ENCODE peak calls at places on chromosome 18, in five cellular contexts. One of them, this sample, is unnamed.

GRCh38 chr18:26655614-26656400 is 107.5 kb upstream of the KCTD1 start:
- DNase-seq in esophagus squamous epithelium: no peak
- DNase-seq in naive thymus-derived CD4-positive, alpha-beta T cell: no peak
- DNase-seq in uterus: peak
- DNase-seq in breast epithelium: peak
- DNase-seq in this sample: peak

GRCh38 chr18:2846241-2846637 is 567 bp upstream of the EMILIN2 start:
- DNase-seq in esophagus squamous epithelium: no peak
- DNase-seq in naive thymus-derived CD4-positive, alpha-beta T cell: no peak
- DNase-seq in uterus: no peak
- DNase-seq in breast epithelium: no peak
- DNase-seq in this sample: peak

GRCh38 chr18:62281684-62282083 is 43.4 kb upstream of the TNFRSF11A start:
- DNase-seq in esophagus squamous epithelium: no peak
- DNase-seq in naive thymus-derived CD4-positive, alpha-beta T cell: no peak
- DNase-seq in uterus: no peak
- DNase-seq in breast epithelium: no peak
- DNase-seq in this sample: peak

GRCh38 chr18:57959278-57959677 is 84.7 kb upstream of the NEDD4L start:
- DNase-seq in esophagus squamous epithelium: no peak
- DNase-seq in naive thymus-derived CD4-positive, alpha-beta T cell: no peak
- DNase-seq in uterus: no peak
- DNase-seq in breast epithelium: no peak
- DNase-seq in this sample: peak

GRCh38 chr18:46294751-46295150 is 190.6 kb downstream of the HAUS1 start:
- DNase-seq in esophagus squamous epithelium: no peak
- DNase-seq in naive thymus-derived CD4-positive, alpha-beta T cell: no peak
- DNase-seq in uterus: no peak
- DNase-seq in breast epithelium: no peak
- DNase-seq in this sample: no peak

GRCh38 chr18:38695559-38696270 is 1130.1 kb upstream of the CELF4 start:
- DNase-seq in esophagus squamous epithelium: no peak
- DNase-seq in naive thymus-derived CD4-positive, alpha-beta T cell: no peak
- DNase-seq in uterus: no peak
- DNase-seq in breast epithelium: no peak
- DNase-seq in this sample: peak

GRCh38 chr18:48442761-48443160 is 33.6 kb upstream of the ZBTB7C start:
- DNase-seq in esophagus squamous epithelium: no peak
- DNase-seq in naive thymus-derived CD4-positive, alpha-beta T cell: no peak
- DNase-seq in uterus: no peak
- DNase-seq in breast epithelium: no peak
- DNase-seq in this sample: no peak

GRCh38 chr18:46310675-46311345 is 206.6 kb downstream of the HAUS1 start:
- DNase-seq in esophagus squamous epithelium: no peak
- DNase-seq in naive thymus-derived CD4-positive, alpha-beta T cell: no peak
- DNase-seq in uterus: no peak
- DNase-seq in breast epithelium: no peak
- DNase-seq in this sample: no peak

GRCh38 chr18:36745219-36745975 is 83.4 kb downstream of the TPGS2 start:
- DNase-seq in esophagus squamous epithelium: no peak
- DNase-seq in naive thymus-derived CD4-positive, alpha-beta T cell: no peak
- DNase-seq in uterus: no peak
- DNase-seq in breast epithelium: no peak
- DNase-seq in this sample: no peak

GRCh38 chr18:28690836-28691835 is 514.2 kb upstream of the CDH2 start:
- DNase-seq in esophagus squamous epithelium: no peak
- DNase-seq in naive thymus-derived CD4-positive, alpha-beta T cell: no peak
- DNase-seq in uterus: no peak
- DNase-seq in breast epithelium: no peak
- DNase-seq in this sample: no peak

GRCh38 chr18:48308027-48308635 is 101.1 kb downstream of the ZBTB7C start:
- DNase-seq in esophagus squamous epithelium: no peak
- DNase-seq in naive thymus-derived CD4-positive, alpha-beta T cell: no peak
- DNase-seq in uterus: no peak
- DNase-seq in breast epithelium: no peak
- DNase-seq in this sample: no peak

GRCh38 chr18:39558658-39559057 is 1993.1 kb upstream of the CELF4 start:
- DNase-seq in esophagus squamous epithelium: no peak
- DNase-seq in naive thymus-derived CD4-positive, alpha-beta T cell: no peak
- DNase-seq in uterus: no peak
- DNase-seq in breast epithelium: no peak
- DNase-seq in this sample: peak

GRCh38 chr18:34624551-34624950 is 85.5 kb upstream of the DTNA start:
- DNase-seq in esophagus squamous epithelium: no peak
- DNase-seq in naive thymus-derived CD4-positive, alpha-beta T cell: no peak
- DNase-seq in uterus: no peak
- DNase-seq in breast epithelium: no peak
- DNase-seq in this sample: no peak

GRCh38 chr18:75643083-75643482 is 215.6 kb upstream of the SMIM21 start:
- DNase-seq in esophagus squamous epithelium: no peak
- DNase-seq in naive thymus-derived CD4-positive, alpha-beta T cell: no peak
- DNase-seq in uterus: no peak
- DNase-seq in breast epithelium: no peak
- DNase-seq in this sample: no peak

GRCh38 chr18:46759885-46760284 is 3.0 kb upstream of the ST8SIA5 start:
- DNase-seq in esophagus squamous epithelium: no peak
- DNase-seq in naive thymus-derived CD4-positive, alpha-beta T cell: no peak
- DNase-seq in uterus: no peak
- DNase-seq in breast epithelium: no peak
- DNase-seq in this sample: no peak

GRCh38 chr18:54684786-54685185 is 93.7 kb downstream of the DYNAP start:
- DNase-seq in esophagus squamous epithelium: no peak
- DNase-seq in naive thymus-derived CD4-positive, alpha-beta T cell: no peak
- DNase-seq in uterus: no peak
- DNase-seq in breast epithelium: no peak
- DNase-seq in this sample: peak

GRCh38 chr18:3186678-3187658 is 32.8 kb downstream of the MYOM1 start:
- DNase-seq in esophagus squamous epithelium: no peak
- DNase-seq in naive thymus-derived CD4-positive, alpha-beta T cell: no peak
- DNase-seq in uterus: no peak
- DNase-seq in breast epithelium: no peak
- DNase-seq in this sample: no peak

GRCh38 chr18:11948852-11949523 is 32.3 kb upstream of the IMPA2 start:
- DNase-seq in esophagus squamous epithelium: no peak
- DNase-seq in naive thymus-derived CD4-positive, alpha-beta T cell: no peak
- DNase-seq in uterus: no peak
- DNase-seq in breast epithelium: no peak
- DNase-seq in this sample: peak

GRCh38 chr18:79680100-79680879 is 687 bp downstream of the CTDP1 start:
- DNase-seq in esophagus squamous epithelium: no peak
- DNase-seq in naive thymus-derived CD4-positive, alpha-beta T cell: no peak
- DNase-seq in uterus: no peak
- DNase-seq in breast epithelium: no peak
- DNase-seq in this sample: peak

GRCh38 chr18:57930476-57930875 is 113.5 kb upstream of the NEDD4L start:
- DNase-seq in esophagus squamous epithelium: no peak
- DNase-seq in naive thymus-derived CD4-positive, alpha-beta T cell: no peak
- DNase-seq in uterus: no peak
- DNase-seq in breast epithelium: no peak
- DNase-seq in this sample: no peak

GRCh38 chr18:57523171-57523956 is 63.1 kb downstream of the FECH start:
- DNase-seq in esophagus squamous epithelium: no peak
- DNase-seq in naive thymus-derived CD4-positive, alpha-beta T cell: no peak
- DNase-seq in uterus: no peak
- DNase-seq in breast epithelium: no peak
- DNase-seq in this sample: no peak

GRCh38 chr18:57581301-57581934 is 5.1 kb downstream of the FECH start:
- DNase-seq in esophagus squamous epithelium: no peak
- DNase-seq in naive thymus-derived CD4-positive, alpha-beta T cell: no peak
- DNase-seq in uterus: no peak
- DNase-seq in breast epithelium: no peak
- DNase-seq in this sample: no peak

GRCh38 chr18:72375628-72376027 is 168.5 kb downstream of the CBLN2 start:
- DNase-seq in esophagus squamous epithelium: no peak
- DNase-seq in naive thymus-derived CD4-positive, alpha-beta T cell: no peak
- DNase-seq in uterus: no peak
- DNase-seq in breast epithelium: no peak
- DNase-seq in this sample: peak

GRCh38 chr18:73717570-73717969 is 430.1 kb downstream of the FBXO15 start:
- DNase-seq in esophagus squamous epithelium: no peak
- DNase-seq in naive thymus-derived CD4-positive, alpha-beta T cell: no peak
- DNase-seq in uterus: no peak
- DNase-seq in breast epithelium: no peak
- DNase-seq in this sample: peak

GRCh38 chr18:75784413-75784812 is 356.9 kb upstream of the SMIM21 start:
- DNase-seq in esophagus squamous epithelium: no peak
- DNase-seq in naive thymus-derived CD4-positive, alpha-beta T cell: no peak
- DNase-seq in uterus: no peak
- DNase-seq in breast epithelium: no peak
- DNase-seq in this sample: no peak

GRCh38 chr18:55321268-55322175 is 266.5 kb downstream of the TCF4 start:
- DNase-seq in esophagus squamous epithelium: peak
- DNase-seq in naive thymus-derived CD4-positive, alpha-beta T cell: peak
- DNase-seq in uterus: peak
- DNase-seq in breast epithelium: peak
- DNase-seq in this sample: peak

GRCh38 chr18:78677483-78678317 is 301.9 kb upstream of the SALL3 start:
- DNase-seq in esophagus squamous epithelium: no peak
- DNase-seq in naive thymus-derived CD4-positive, alpha-beta T cell: no peak
- DNase-seq in uterus: no peak
- DNase-seq in breast epithelium: peak
- DNase-seq in this sample: no peak
- H3K4me3 ChIP-seq in esophagus squamous epithelium: no peak
- H3K4me3 ChIP-seq in naive thymus-derived CD4-positive, alpha-beta T cell: no peak
- H3K4me3 ChIP-seq in uterus: no peak
- H3K4me3 ChIP-seq in breast epithelium: no peak
- H3K4me3 ChIP-seq in this sample: no peak

GRCh38 chr18:70243545-70243944 is 38.1 kb upstream of the RTTN start:
- DNase-seq in esophagus squamous epithelium: no peak
- DNase-seq in naive thymus-derived CD4-positive, alpha-beta T cell: no peak
- DNase-seq in uterus: no peak
- DNase-seq in breast epithelium: no peak
- DNase-seq in this sample: no peak

GRCh38 chr18:70250781-70251180 is 38.1 kb upstream of the SOCS6 start:
- DNase-seq in esophagus squamous epithelium: no peak
- DNase-seq in naive thymus-derived CD4-positive, alpha-beta T cell: no peak
- DNase-seq in uterus: no peak
- DNase-seq in breast epithelium: no peak
- DNase-seq in this sample: no peak

GRCh38 chr18:70249118-70249517 is 39.7 kb upstream of the SOCS6 start:
- DNase-seq in esophagus squamous epithelium: no peak
- DNase-seq in naive thymus-derived CD4-positive, alpha-beta T cell: no peak
- DNase-seq in uterus: no peak
- DNase-seq in breast epithelium: no peak
- DNase-seq in this sample: peak

GRCh38 chr18:70243131-70243530 is 37.6 kb upstream of the RTTN start:
- DNase-seq in esophagus squamous epithelium: no peak
- DNase-seq in naive thymus-derived CD4-positive, alpha-beta T cell: no peak
- DNase-seq in uterus: no peak
- DNase-seq in breast epithelium: no peak
- DNase-seq in this sample: peak

DNA sequence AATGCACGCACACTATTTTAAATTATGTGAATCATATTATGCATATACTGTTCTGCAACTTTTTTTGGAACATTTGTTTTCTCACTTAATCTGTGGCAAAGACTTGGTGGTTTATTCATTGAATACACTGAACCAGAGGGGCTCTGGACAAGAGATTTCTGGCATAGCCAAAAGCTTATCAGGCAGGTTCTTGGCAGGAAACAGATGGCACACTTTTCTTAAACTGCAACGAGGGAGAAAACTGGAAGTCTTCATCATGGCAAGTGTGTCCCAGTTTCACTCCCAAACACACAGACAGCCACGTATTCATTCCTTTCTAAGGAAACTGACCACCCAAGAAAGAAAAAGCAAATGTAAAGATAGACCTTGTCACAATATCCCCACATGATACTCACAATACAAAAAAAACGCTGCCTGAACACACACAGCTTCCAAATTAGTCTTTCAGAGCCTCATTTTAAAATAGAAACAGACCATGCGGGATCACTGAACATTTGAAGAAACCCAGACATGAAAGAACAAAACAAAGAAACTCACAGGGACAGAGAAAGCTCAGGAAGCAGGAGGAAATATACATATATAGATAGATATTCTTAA is 40.6 kb upstream of the RTTN start:
- DNase-seq in esophagus squamous epithelium: no peak
- DNase-seq in naive thymus-derived CD4-positive, alpha-beta T cell: no peak
- DNase-seq in uterus: no peak
- DNase-seq in breast epithelium: no peak
- DNase-seq in this sample: no peak
- H3K4me3 ChIP-seq in esophagus squamous epithelium: no peak
- H3K4me3 ChIP-seq in naive thymus-derived CD4-positive, alpha-beta T cell: no peak
- H3K4me3 ChIP-seq in uterus: no peak
- H3K4me3 ChIP-seq in breast epithelium: no peak
- H3K4me3 ChIP-seq in this sample: no peak

GRCh38 chr18:23838801-23839366 is 149.6 kb downstream of the LAMA3 start:
- DNase-seq in esophagus squamous epithelium: no peak
- DNase-seq in naive thymus-derived CD4-positive, alpha-beta T cell: no peak
- DNase-seq in uterus: no peak
- DNase-seq in breast epithelium: no peak
- DNase-seq in this sample: peak
- H3K4me3 ChIP-seq in esophagus squamous epithelium: no peak
- H3K4me3 ChIP-seq in naive thymus-derived CD4-positive, alpha-beta T cell: no peak
- H3K4me3 ChIP-seq in uterus: no peak
- H3K4me3 ChIP-seq in breast epithelium: no peak
- H3K4me3 ChIP-seq in this sample: peak

DNA sequence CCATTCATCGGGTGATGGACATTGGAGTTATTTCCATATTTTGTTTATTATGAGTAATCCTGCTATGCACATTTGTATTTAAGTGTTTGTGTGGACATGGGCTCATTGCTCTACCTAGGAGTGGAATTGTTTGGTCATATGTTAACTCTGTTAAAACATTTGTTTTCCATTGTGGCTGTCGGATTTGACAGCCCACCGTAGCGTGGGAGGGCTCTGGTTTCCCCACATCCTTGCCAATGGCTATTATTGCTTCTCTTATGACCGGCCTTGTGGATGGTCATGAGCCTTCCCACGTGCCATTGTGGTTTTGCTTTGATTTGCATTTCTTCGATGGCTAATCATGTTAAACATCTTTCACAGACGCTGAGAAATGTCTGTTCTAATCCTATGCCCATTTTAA is 92.0 kb downstream of the ZNF236 start:
- DNase-seq in esophagus squamous epithelium: no peak
- DNase-seq in naive thymus-derived CD4-positive, alpha-beta T cell: no peak
- DNase-seq in uterus: no peak
- DNase-seq in breast epithelium: no peak
- DNase-seq in this sample: no peak
- H3K4me3 ChIP-seq in esophagus squamous epithelium: no peak
- H3K4me3 ChIP-seq in naive thymus-derived CD4-positive, alpha-beta T cell: no peak
- H3K4me3 ChIP-seq in uterus: no peak
- H3K4me3 ChIP-seq in breast epithelium: no peak
- H3K4me3 ChIP-seq in this sample: no peak

GRCh38 chr18:31630549-31630948 is 38.9 kb downstream of the TTR start:
- DNase-seq in esophagus squamous epithelium: no peak
- DNase-seq in naive thymus-derived CD4-positive, alpha-beta T cell: no peak
- DNase-seq in uterus: no peak
- DNase-seq in breast epithelium: no peak
- DNase-seq in this sample: no peak
- H3K4me3 ChIP-seq in esophagus squamous epithelium: no peak
- H3K4me3 ChIP-seq in naive thymus-derived CD4-positive, alpha-beta T cell: no peak
- H3K4me3 ChIP-seq in uterus: no peak
- H3K4me3 ChIP-seq in breast epithelium: no peak
- H3K4me3 ChIP-seq in this sample: no peak

This sample was measured in AG10803.